ENCODE peak calls at places on chromosomes 1 and 21, in seven cellular contexts. Y, N, V, Q, I, J and A are unnamed samples.

GRCh38 chr1:215489771-215490566 is 77.1 kb upstream of the KCTD3 start:
- DNase-seq in Y (no peak), J (no peak), Q (no peak), V (no peak), I (no peak), N (no peak), A (no peak)

GRCh38 chr1:56129837-56130236 is 449.5 kb downstream of the PLPP3 start:
- DNase-seq in Q (no peak), N (no peak), I (no peak), J (no peak), Y (no peak), V (no peak), A (no peak)

GRCh38 chr21:32386195-32386870 is 6.5 kb downstream of the URB1 start:
- DNase-seq in I (no peak), Q (peak; percentile 34), Y (peak; percentile 56), V (peak; percentile 53), N (peak; percentile 31), J (no peak), A (no peak)

GRCh38 chr1:116515702-116516101 is 55.1 kb downstream of the CD58 start:
- DNase-seq in N (no peak), Y (no peak), V (no peak), I (no peak), J (no peak), Q (no peak), A (no peak)

GRCh38 chr1:240092301-240093119 is 827 bp downstream of the FMN2 start:
- DNase-seq in Y (no peak), Q (no peak), I (no peak), V (peak; percentile 16), J (no peak), N (no peak), A (no peak)

GRCh38 chr1:20640183-20640597 is 6.9 kb downstream of the PINK1 start:
- DNase-seq in Y (peak; percentile 19), I (peak; percentile 43), N (peak; percentile 49), V (peak; percentile 50), J (peak; percentile 77), Q (no peak), A (peak; percentile 80)

GRCh38 chr21:31248598-31248997 is 95.5 kb downstream of the TIAM1 start:
- DNase-seq in N (no peak), J (no peak), I (no peak), Q (no peak), V (no peak), Y (no peak), A (no peak)

GRCh38 chr1:9766759-9767442 is 56.9 kb downstream of the CLSTN1 start:
- DNase-seq in I (no peak), Q (no peak), Y (no peak), J (no peak), V (no peak), N (no peak), A (no peak)

GRCh38 chr1:2979191-2980072 is 41.8 kb upstream of the ACTRT2 start:
- DNase-seq in Y (no peak), J (no peak), N (peak; percentile 20), Q (no peak), I (peak; percentile 10), V (no peak), A (no peak)

GRCh38 chr1:235923466-235924008 is 56.8 kb upstream of the LYST start:
- DNase-seq in Y (no peak), J (no peak), Q (no peak), I (no peak), V (no peak), N (no peak), A (no peak)

GRCh38 chr1:61403863-61404615 is 320.9 kb downstream of the TM2D1 start:
- DNase-seq in J (no peak), Q (no peak), N (no peak), V (no peak), Y (no peak), I (no peak), A (no peak)

GRCh38 chr1:191895462-191896058 is 262.7 kb upstream of the RGS18 start:
- DNase-seq in V (no peak), Y (no peak), Q (no peak), J (no peak), N (no peak), I (no peak), A (no peak)

GRCh38 chr1:18299441-18300338 is 181.0 kb upstream of the KLHDC7A start:
- DNase-seq in Y (no peak), I (no peak), N (peak; percentile 40), V (peak; percentile 49), J (peak; percentile 73), Q (no peak), A (peak; percentile 9)

GRCh38 chr1:109802136-109802900 is 38.6 kb upstream of the EPS8L3 start:
- DNase-seq in Y (no peak), I (no peak), N (peak; percentile 24), V (no peak), J (no peak), Q (no peak), A (no peak)

GRCh38 chr1:96634863-96635262 is 86.7 kb upstream of the PTBP2 start:
- DNase-seq in J (no peak), I (no peak), N (no peak), Y (no peak), V (no peak), Q (no peak), A (no peak)

GRCh38 chr1:12457771-12458170 is 160.2 kb downstream of the DHRS3 start:
- DNase-seq in V (no peak), Q (no peak), N (no peak), I (peak; percentile 57), Y (no peak), J (no peak), A (no peak)

GRCh38 chr1:1628656-1629429 is 3.1 kb upstream of the MMP23B start:
- DNase-seq in N (no peak), Y (no peak), V (no peak), I (no peak), Q (no peak), J (no peak), A (no peak)

GRCh38 chr1:983736-984475 is 2.0 kb upstream of the PERM1 start:
- DNase-seq in Q (no peak), N (peak; percentile 53), Y (no peak), V (peak; percentile 65), I (peak; percentile 56), J (peak; percentile 87), A (peak; percentile 68)

GRCh38 chr1:74343191-74343590 is 108.0 kb downstream of the TNNI3K start:
- DNase-seq in J (no peak), Q (no peak), I (no peak), V (peak; percentile 22), N (no peak), Y (no peak), A (peak; percentile 0)

GRCh38 chr1:6869002-6869380 is 83.7 kb downstream of the CAMTA1 start:
- DNase-seq in V (no peak), I (no peak), Q (no peak), J (no peak), N (no peak), Y (no peak), A (no peak)

GRCh38 chr1:62685431-62685859 is 2.7 kb downstream of the DOCK7 start:
- DNase-seq in I (no peak), J (peak; percentile 30), N (no peak), Y (no peak), Q (no peak), V (no peak), A (peak; percentile 37)

GRCh38 chr21:45456014-45456835 is 51.3 kb downstream of the COL18A1 start:
- DNase-seq in Q (no peak), Y (no peak), J (no peak), N (no peak), V (no peak), I (no peak), A (no peak)

GRCh38 chr21:36788116-36788515 is 89.2 kb downstream of the SIM2 start:
- DNase-seq in Q (no peak), Y (peak; percentile 72), J (no peak), V (no peak), I (no peak), N (peak; percentile 62), A (no peak)

GRCh38 chr1:153612755-153613331 is at the start of gene S100A16:
- DNase-seq in Y (peak; percentile 73), N (peak; percentile 89), Q (peak; percentile 82), J (no peak), V (peak; percentile 83), I (peak; percentile 81), A (no peak)

GRCh38 chr1:30477588-30477987 is 245.8 kb downstream of the MATN1 start:
- DNase-seq in Y (no peak), N (peak; percentile 21), J (no peak), I (no peak), Q (no peak), V (no peak), A (no peak)

GRCh38 chr1:25889470-25889869 is 14.0 kb upstream of the PAQR7 start:
- DNase-seq in V (no peak), Y (no peak), N (no peak), I (no peak), J (peak; percentile 50), Q (no peak), A (no peak)

GRCh38 chr1:1162597-1163537 is 10.8 kb upstream of the TTLL10 start:
- DNase-seq in V (peak; percentile 96), J (no peak), Q (peak; percentile 83), Y (peak; percentile 94), I (no peak), N (peak; percentile 95), A (no peak)

GRCh38 chr1:100265931-100266830 is at the start of gene RTCA:
- DNase-seq in I (peak; percentile 95), J (peak; percentile 94), N (peak; percentile 98), Y (peak; percentile 95), V (peak; percentile 97), Q (peak; percentile 91), A (peak; percentile 98)
- TF ChIP-seq POLR2A in I (peak; percentile 50), J (peak; percentile 89), N (peak; percentile 23), Y (peak; percentile 84), V (peak; percentile 29), Q (peak; percentile 18), A (peak; percentile 93)

DNA sequence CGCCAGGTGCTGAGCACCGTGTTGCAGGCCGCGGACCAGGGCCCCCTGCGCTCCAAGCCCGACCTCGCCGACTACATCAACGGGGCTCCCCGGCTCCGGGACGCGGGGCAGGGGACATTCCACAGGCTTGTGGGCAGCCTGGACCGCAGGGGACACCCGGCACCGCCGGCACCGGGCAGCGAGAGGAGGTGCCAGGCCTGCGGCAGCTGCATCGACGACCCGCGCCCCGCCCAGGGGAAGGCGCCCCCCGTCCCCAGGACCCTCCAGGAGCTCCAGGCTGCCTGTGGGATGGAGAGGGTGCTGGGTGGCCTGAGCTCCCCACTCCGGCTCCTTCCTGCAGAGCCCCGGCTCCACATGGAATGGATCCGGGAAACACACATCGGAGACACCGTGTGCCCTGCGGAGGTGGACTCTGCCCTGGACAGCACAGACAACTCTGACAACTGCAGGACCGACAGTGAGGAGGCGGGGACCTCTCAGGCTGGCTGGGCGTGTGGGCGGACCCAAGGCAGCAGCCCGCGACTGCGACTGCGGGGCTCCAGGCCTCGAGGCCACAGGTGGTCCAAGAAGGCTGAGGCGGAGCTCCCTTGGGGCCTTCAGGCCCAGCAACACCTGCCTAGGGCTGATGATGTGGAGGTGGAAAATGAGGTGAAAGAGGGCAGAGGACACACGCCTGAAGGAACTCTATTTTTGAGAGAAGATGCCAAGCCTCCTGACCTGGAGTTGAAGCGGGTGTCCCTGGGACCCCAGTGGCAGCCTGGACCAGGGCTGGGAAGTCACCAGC is 22.8 kb downstream of the KIAA1614 start:
- DNase-seq in V (peak; percentile 23), Q (no peak), Y (no peak), N (no peak), I (no peak), J (no peak), A (no peak)
- TF ChIP-seq POLR2A in V (no peak), Q (no peak), Y (no peak), N (no peak), I (no peak), J (no peak), A (no peak)

GRCh38 chr1:66335859-66336640 is 197.9 kb upstream of the SGIP1 start:
- DNase-seq in V (peak; percentile 33), Y (peak; percentile 64), N (peak; percentile 63), Q (peak; percentile 66), I (peak; percentile 39), J (no peak), A (no peak)
- TF ChIP-seq POLR2A in V (no peak), Y (peak; percentile 63), N (peak; percentile 18), Q (peak; percentile 32), I (no peak), J (no peak), A (no peak)

GRCh38 chr1:203475012-203475981 is at the start of gene PRELP:
- DNase-seq in J (no peak), N (peak; percentile 37), Q (peak; percentile 64), I (peak; percentile 87), Y (peak; percentile 57), V (peak; percentile 61), A (no peak)
- TF ChIP-seq POLR2A in J (no peak), N (no peak), Q (peak; percentile 60), I (peak; percentile 82), Y (no peak), V (no peak), A (no peak)